ENCODE peak calls at places on chromosomes 16 and 17, in four cellular contexts. X is NCI-H2029; E is activated CD4-positive, alpha-beta memory T cell treated with anti-CD3 and anti-CD28 coated beads for 36 hours; Q is AG20443. L is an unnamed sample.

GRCh38 chr17:46125831-46126230 is 67.4 kb downstream of the KANSL1 start:
- DNase-seq in X (no peak), E (no peak), Q (no peak), L (no peak)

GRCh38 chr16:84650062-84650991 is 2.0 kb downstream of the KLHL36 start:
- DNase-seq in X (no peak), E (no peak), Q (peak), L (no peak)

GRCh38 chr17:81303385-81303784 is 8.3 kb upstream of the SLC38A10 start:
- DNase-seq in X (no peak), E (no peak), Q (no peak), L (no peak)

GRCh38 chr17:20920813-20921199 is 122.0 kb downstream of the USP22 start:
- DNase-seq in X (no peak), E (no peak), Q (peak), L (no peak)

GRCh38 chr17:80331820-80332219 is 71.2 kb downstream of the RNF213 start:
- DNase-seq in X (no peak), E (no peak), Q (no peak), L (no peak)

GRCh38 chr16:75264531-75264998 is 13.1 kb upstream of the BCAR1 start:
- DNase-seq in X (no peak), E (no peak), Q (no peak), L (no peak)

GRCh38 chr16:24858219-24859041 is 12.7 kb downstream of the SLC5A11 start:
- DNase-seq in X (no peak), E (peak), Q (peak), L (no peak)

GRCh38 chr17:43856141-43856540 is 9.2 kb downstream of the CD300LG start:
- DNase-seq in X (no peak), E (no peak), Q (no peak), L (no peak)

GRCh38 chr16:24988593-24989338 is 26.4 kb downstream of the ARHGAP17 start:
- DNase-seq in X (no peak), E (peak), Q (peak), L (no peak)

GRCh38 chr17:4947411-4948165 is 742 bp downstream of the PFN1 start:
- DNase-seq in X (no peak), E (peak), Q (peak), L (no peak)

GRCh38 chr17:48439072-48439471 is 9.1 kb upstream of the SKAP1 start:
- DNase-seq in X (no peak), E (no peak), Q (no peak), L (no peak)

GRCh38 chr17:28500712-28501379 is 5.3 kb upstream of the FOXN1 start:
- DNase-seq in X (no peak), E (no peak), Q (no peak), L (no peak)

GRCh38 chr16:10992797-10993196 is 48.4 kb downstream of the CLEC16A start:
- DNase-seq in X (no peak), E (peak), Q (peak), L (no peak)

GRCh38 chr17:17093764-17094163 is 51.5 kb downstream of the MPRIP start:
- DNase-seq in X (no peak), E (no peak), Q (no peak), L (no peak)

GRCh38 chr17:63345598-63345997 is 100.5 kb downstream of the CYB561 start:
- DNase-seq in X (no peak), E (no peak), Q (peak), L (no peak)